ENCODE peak calls at places on chromosome 17, in nine cellular contexts. I, W, C, T, L, F, H, E and O are unnamed samples. For H3K27me3, the result is how much of the 10 kb centered on the place peaks cover.

GRCh38 chr17:34776454-34776853 is 184.8 kb downstream of the CCT6B start:
- DNase-seq in I (no peak), W (no peak), C (no peak), T (no peak), L (no peak), F (no peak), H (peak), E (no peak), O (no peak)

GRCh38 chr17:75565066-75565465 is 22.5 kb upstream of the MYO15B start:
- DNase-seq in I (no peak), W (no peak), C (peak), T (peak), L (no peak), F (no peak), H (no peak), E (no peak), O (no peak)

GRCh38 chr17:5700791-5701190 is 116.5 kb upstream of the NLRP1 start:
- DNase-seq in I (no peak), W (no peak), C (no peak), T (no peak), L (no peak), F (no peak), H (no peak), E (no peak), O (no peak)

GRCh38 chr17:66730497-66730923 is 104.4 kb upstream of the CACNG5 start:
- DNase-seq in I (no peak), W (no peak), C (no peak), T (no peak), L (no peak), F (no peak), H (no peak), E (no peak), O (no peak)

GRCh38 chr17:33197342-33197741 is 95.8 kb downstream of the ASIC2 start:
- DNase-seq in I (no peak), W (no peak), C (no peak), T (no peak), L (no peak), F (no peak), H (no peak), E (no peak), O (no peak)

GRCh38 chr17:14201595-14201994 is 35.1 kb downstream of the CDRT15 start:
- DNase-seq in I (no peak), W (no peak), C (no peak), T (no peak), L (no peak), F (no peak), H (no peak), E (no peak), O (peak)

GRCh38 chr17:77449908-77450741 is 309.4 kb downstream of the SEC14L1 start:
- DNase-seq in I (no peak), W (peak), C (peak), T (peak), L (peak), F (no peak), H (peak), E (peak), O (no peak)

GRCh38 chr17:73841431-73842060 is 197.3 kb upstream of the SDK2 start:
- DNase-seq in I (no peak), W (no peak), C (no peak), T (peak), L (no peak), F (no peak), H (peak), E (peak), O (no peak)

GRCh38 chr17:1203967-1204291 is 24.1 kb upstream of the ABR start:
- DNase-seq in I (no peak), W (no peak), C (no peak), T (no peak), L (no peak), F (no peak), H (no peak), E (no peak), O (no peak)

DNA sequence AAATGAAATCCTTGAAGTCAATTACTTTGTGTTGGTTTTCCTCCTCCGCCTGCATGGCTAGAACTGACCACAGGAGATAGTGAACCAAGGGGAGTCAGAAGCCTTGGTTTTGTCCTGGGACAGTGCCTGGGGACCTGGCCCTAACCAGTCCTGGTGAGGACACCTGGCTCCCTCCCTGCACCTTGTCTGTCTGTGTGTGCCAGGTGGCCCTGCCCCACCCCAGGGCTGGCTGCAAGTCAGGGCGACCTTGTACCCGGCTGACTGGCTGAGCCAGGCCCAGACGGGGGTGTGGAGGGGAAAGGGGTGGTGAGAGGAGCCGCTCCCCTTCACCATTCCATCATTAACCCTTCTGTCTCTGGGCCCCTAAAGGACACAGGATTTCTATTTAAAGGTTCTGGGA is 3.4 kb downstream of the RAPGEFL1 start:
- DNase-seq in I (no peak), W (no peak), C (no peak), T (no peak), L (no peak), F (no peak), H (no peak), E (no peak), O (no peak)
- H3K4me3 ChIP-seq in I (no peak), W (no peak), C (no peak), T (no peak), L (no peak), F (peak), H (no peak), E (no peak), O (no peak)

GRCh38 chr17:48616719-48617514 is 1.8 kb upstream of the HOXB8 start:
- DNase-seq in I (no peak), W (no peak), C (peak), T (no peak), L (no peak), F (no peak), H (no peak), E (no peak), O (no peak)

GRCh38 chr17:48617515-48618365 is 2.6 kb upstream of the HOXB8 start:
- DNase-seq in I (no peak), W (no peak), C (peak), T (peak), L (no peak), F (no peak), H (no peak), E (no peak), O (no peak)

GRCh38 chr17:48615212-48615962 is at the start of gene HOXB8:
- DNase-seq in I (no peak), W (no peak), C (peak), T (no peak), L (no peak), F (no peak), H (no peak), E (no peak), O (no peak)

GRCh38 chr17:48614904-48615211 is 234 bp downstream of the HOXB8 start:
- DNase-seq in I (no peak), W (no peak), C (no peak), T (no peak), L (no peak), F (no peak), H (no peak), E (no peak), O (no peak)

DNA sequence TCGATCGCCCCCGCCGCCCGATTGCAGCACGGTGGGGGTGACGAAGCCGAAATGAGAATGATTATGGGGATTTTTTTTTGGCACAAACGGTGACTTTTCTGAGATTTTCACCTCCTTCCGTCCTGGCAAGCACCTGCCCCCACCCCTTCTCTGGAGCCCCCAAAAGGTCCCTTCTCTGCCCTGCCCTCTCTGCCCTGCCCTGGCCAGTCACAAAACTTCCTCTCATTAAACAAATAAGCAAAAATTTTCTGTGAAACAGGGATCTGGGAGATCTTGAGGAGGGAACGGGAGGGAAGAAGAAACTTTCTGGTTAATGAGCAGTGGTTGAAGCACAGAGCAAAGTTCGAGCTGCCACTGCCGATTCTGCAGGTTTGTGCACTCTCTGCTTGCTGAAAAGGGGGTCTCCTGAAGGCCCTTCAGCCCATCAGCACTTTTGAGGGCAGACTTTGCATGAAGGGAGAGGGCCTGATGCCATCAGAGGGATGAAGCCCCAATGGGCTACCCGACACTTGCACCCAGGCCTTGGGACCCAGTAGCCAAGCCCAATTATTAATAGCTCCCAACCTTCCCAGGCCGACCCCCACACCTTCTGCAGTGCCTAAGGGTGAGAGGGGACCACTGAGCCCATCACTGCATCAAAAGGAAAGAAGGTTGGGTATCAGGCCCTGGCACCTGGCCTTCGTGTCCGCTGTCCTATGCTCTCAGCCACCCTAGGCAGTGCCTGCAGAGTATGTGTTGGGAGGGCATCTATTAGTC is 1.0 kb upstream of the HOXB8 start:
- DNase-seq in I (no peak), W (no peak), C (peak), T (no peak), L (no peak), F (no peak), H (no peak), E (no peak), O (no peak)
- H3K27me3 ChIP-seq in I (under half), W (half or more), C (half or more), T (half or more), L (half or more), F (under half), H (half or more), E (under half), O (under half)

GRCh38 chr17:8698142-8699050 is 46.2 kb downstream of the CCDC42 start:
- DNase-seq in I (no peak), W (no peak), C (peak), T (peak), L (peak), F (no peak), H (peak), E (no peak), O (no peak)
- H3K4me3 ChIP-seq in I (no peak), W (no peak), C (no peak), T (peak), L (peak), F (no peak), H (no peak), E (no peak), O (no peak)

GRCh38 chr17:27384721-27385120 is 71.5 kb upstream of the KSR1 start:
- DNase-seq in I (no peak), W (no peak), C (no peak), T (peak), L (no peak), F (no peak), H (no peak), E (no peak), O (no peak)
- H3K27me3 ChIP-seq in I (under half), W (under half), C (under half), T (under half), L (under half), F (under half), H (under half), E (under half), O (under half)

DNA sequence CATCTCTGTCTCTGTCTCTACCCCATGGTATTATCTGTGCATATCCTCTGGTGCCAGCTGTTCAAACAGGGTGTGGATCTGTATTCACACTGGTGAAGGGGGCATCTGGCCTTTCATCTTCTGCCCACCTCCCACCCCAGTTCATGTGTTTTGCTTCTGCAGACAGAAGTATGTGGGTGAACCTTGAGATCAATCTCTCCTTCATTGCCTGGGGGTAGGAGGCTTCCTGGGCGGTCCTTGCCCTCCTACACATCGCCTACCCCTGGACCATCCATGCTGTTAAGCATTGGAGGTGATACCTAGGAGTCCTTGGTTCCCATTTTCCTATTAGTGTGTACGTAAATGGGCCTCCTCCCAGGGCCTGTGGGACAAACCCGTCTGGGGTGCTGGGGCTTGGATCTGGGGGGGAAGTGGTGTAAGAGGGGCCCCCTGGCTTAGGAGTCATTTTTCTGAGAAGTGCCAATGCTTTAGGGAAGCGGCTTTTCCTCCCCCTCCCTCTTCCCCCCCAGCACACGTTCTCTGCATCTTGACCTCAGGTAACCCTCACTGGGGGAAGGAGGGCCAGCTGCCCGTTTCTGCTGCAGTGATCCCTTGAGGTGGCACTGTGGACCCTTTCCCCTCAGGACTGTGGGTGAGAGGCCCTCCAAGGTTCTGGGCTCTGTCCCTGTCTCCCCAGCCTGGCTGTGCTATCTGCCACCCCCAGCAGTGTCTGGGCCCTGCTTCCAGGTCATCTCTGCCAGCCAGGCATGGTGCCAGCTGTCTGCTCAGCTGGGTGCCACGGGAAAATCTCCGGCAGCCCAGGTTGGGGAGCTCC is 21.2 kb downstream of the RARA start:
- DNase-seq in I (no peak), W (peak), C (no peak), T (peak), L (no peak), F (no peak), H (peak), E (no peak), O (peak)
- H3K4me3 ChIP-seq in I (no peak), W (peak), C (no peak), T (no peak), L (no peak), F (no peak), H (no peak), E (no peak), O (peak)

GRCh38 chr17:79934653-79934970 is 95.4 kb upstream of the CBX4 start:
- DNase-seq in I (no peak), W (peak), C (no peak), T (no peak), L (no peak), F (no peak), H (no peak), E (no peak), O (no peak)
- H3K27me3 ChIP-seq in I (under half), W (under half), C (under half), T (under half), L (under half), F (under half), H (under half), E (under half), O (under half)

GRCh38 chr17:20205609-20206008 is 196.4 kb downstream of the SPECC1 start:
- DNase-seq in I (no peak), W (no peak), C (peak), T (no peak), L (no peak), F (no peak), H (no peak), E (no peak), O (no peak)

GRCh38 chr17:20207295-20207985 is 198.3 kb downstream of the SPECC1 start:
- DNase-seq in I (no peak), W (no peak), C (no peak), T (no peak), L (no peak), F (no peak), H (no peak), E (no peak), O (no peak)

GRCh38 chr17:20208717-20209116 is 199.6 kb downstream of the SPECC1 start:
- DNase-seq in I (no peak), W (no peak), C (no peak), T (no peak), L (no peak), F (no peak), H (no peak), E (no peak), O (no peak)

GRCh38 chr17:20206068-20206467 is 196.9 kb downstream of the SPECC1 start:
- DNase-seq in I (no peak), W (no peak), C (peak), T (peak), L (no peak), F (no peak), H (no peak), E (no peak), O (no peak)

GRCh38 chr17:20206591-20206990 is 197.4 kb downstream of the SPECC1 start:
- DNase-seq in I (peak), W (no peak), C (peak), T (peak), L (peak), F (no peak), H (no peak), E (no peak), O (no peak)
- H3K4me3 ChIP-seq in I (no peak), W (no peak), C (no peak), T (peak), L (no peak), F (no peak), H (no peak), E (no peak), O (no peak)

GRCh38 chr17:60147553-60148241 is 2.1 kb upstream of the CA4 start:
- DNase-seq in I (no peak), W (peak), C (no peak), T (no peak), L (no peak), F (no peak), H (no peak), E (no peak), O (no peak)
- H3K27me3 ChIP-seq in I (under half), W (half or more), C (half or more), T (under half), L (under half), F (under half), H (under half), E (under half), O (under half)

DNA sequence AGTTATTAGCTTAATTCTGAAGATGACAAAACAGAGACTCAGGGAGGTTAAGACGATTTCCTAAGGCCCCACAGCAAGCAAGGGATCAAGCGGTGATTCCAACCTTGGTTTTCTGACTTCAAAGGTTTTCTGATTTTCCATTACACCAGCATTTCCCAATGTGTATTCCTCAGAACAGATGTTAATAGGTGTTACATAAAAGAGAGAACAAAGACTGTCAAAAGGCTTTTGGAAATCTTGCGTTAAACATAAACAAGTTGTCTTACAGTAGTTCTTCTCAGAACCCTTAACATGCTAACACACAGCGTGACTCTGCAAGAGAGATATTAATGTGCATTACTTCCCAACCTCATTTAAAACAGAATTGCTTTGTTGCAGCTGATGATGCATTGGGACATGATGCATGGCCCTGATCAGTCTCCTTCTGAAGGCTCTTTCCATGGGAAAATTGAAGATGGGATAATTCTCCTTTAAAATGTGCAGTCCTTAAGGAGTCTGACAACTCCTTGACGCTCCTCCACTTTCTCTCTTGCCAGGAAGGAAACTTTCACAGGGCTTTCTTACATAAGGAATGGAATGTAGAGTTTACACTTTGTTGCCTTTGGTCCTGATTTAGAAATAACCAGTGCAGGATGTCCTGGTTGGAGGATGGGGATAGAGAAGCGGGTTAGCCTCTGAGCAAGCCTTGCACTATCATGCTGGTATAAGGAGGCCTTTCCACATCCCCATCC is 21.5 kb upstream of the MMD start:
- DNase-seq in I (no peak), W (no peak), C (peak), T (no peak), L (no peak), F (no peak), H (no peak), E (no peak), O (no peak)
- H3K4me3 ChIP-seq in I (no peak), W (no peak), C (no peak), T (no peak), L (no peak), F (no peak), H (no peak), E (no peak), O (no peak)

GRCh38 chr17:47813512-47814031 is 8.0 kb downstream of the OSBPL7 start:
- DNase-seq in I (no peak), W (no peak), C (no peak), T (no peak), L (no peak), F (no peak), H (no peak), E (no peak), O (no peak)

GRCh38 chr17:47815106-47815918 is 6.3 kb downstream of the OSBPL7 start:
- DNase-seq in I (no peak), W (no peak), C (no peak), T (no peak), L (no peak), F (no peak), H (no peak), E (no peak), O (no peak)

GRCh38 chr17:47818002-47818695 is 3.4 kb downstream of the OSBPL7 start:
- DNase-seq in I (no peak), W (no peak), C (no peak), T (no peak), L (no peak), F (no peak), H (no peak), E (no peak), O (no peak)

GRCh38 chr17:47816947-47817346 is 4.6 kb downstream of the OSBPL7 start:
- DNase-seq in I (no peak), W (no peak), C (no peak), T (no peak), L (no peak), F (no peak), H (no peak), E (no peak), O (no peak)

GRCh38 chr17:47816111-47816735 is 5.4 kb downstream of the OSBPL7 start:
- DNase-seq in I (no peak), W (no peak), C (no peak), T (no peak), L (no peak), F (no peak), H (no peak), E (no peak), O (no peak)
- H3K27me3 ChIP-seq in I (under half), W (under half), C (under half), T (under half), L (under half), F (under half), H (under half), E (under half), O (under half)